ENCODE peak calls at places on chromosomes 3 and 15, in seven cellular contexts. F is CD4-positive, alpha-beta T cell; T is stimulated activated naive CD4-positive, alpha-beta T cell; B is NCI-H1105; L is right cardiac atrium; V is stimulated activated CD4-positive, alpha-beta T cell treated with anti-CD3 and anti-CD28 coated beads, Interleukin-4, amount 100 ng/mL, for 4 hours; H is mucosa of gallbladder. D is an unnamed sample.

GRCh38 chr15:45616901-45617323 is 17.9 kb upstream of the SQOR start:
- DNase-seq in F (no peak), T (no peak), B (no peak), L (no peak), V (no peak), H (no peak), D (no peak)

GRCh38 chr3:184448321-184449160 is 68.7 kb downstream of the CHRD start:
- DNase-seq in F (no peak), T (no peak), B (no peak), L (no peak), V (no peak), H (peak; percentile 31), D (no peak)

GRCh38 chr3:135762188-135762853 is 203.2 kb upstream of the PPP2R3A start:
- DNase-seq in F (no peak), T (no peak), B (no peak), L (no peak), V (no peak), H (no peak), D (no peak)

GRCh38 chr3:45677045-45677436 is 12.2 kb upstream of the SACM1L start:
- DNase-seq in F (peak; percentile 59), T (peak; percentile 62), B (no peak), L (no peak), V (peak; percentile 40), H (no peak), D (no peak)

GRCh38 chr15:65400760-65401606 is 21.8 kb downstream of the IGDCC4 start:
- DNase-seq in F (no peak), T (peak; percentile 6), B (peak; percentile 93), L (peak; percentile 84), V (peak; percentile 48), H (peak; percentile 51), D (peak; percentile 94)

GRCh38 chr3:150419076-150419868 is 11.2 kb downstream of the TSC22D2 start:
- DNase-seq in F (no peak), T (no peak), B (no peak), L (no peak), V (no peak), H (no peak), D (no peak)

GRCh38 chr3:167823738-167824137 is 88.2 kb downstream of the SERPINI1 start:
- DNase-seq in F (no peak), T (no peak), B (no peak), L (no peak), V (no peak), H (no peak), D (no peak)

GRCh38 chr3:196169836-196170240 is 41.4 kb downstream of the ZDHHC19 start:
- DNase-seq in F (no peak), T (no peak), B (no peak), L (no peak), V (no peak), H (no peak), D (no peak)

GRCh38 chr3:194212869-194213320 is 76.9 kb downstream of the HES1 start:
- DNase-seq in F (no peak), T (no peak), B (no peak), L (no peak), V (no peak), H (no peak), D (no peak)

GRCh38 chr15:70653426-70653825 is 109.9 kb downstream of the UACA start:
- DNase-seq in F (no peak), T (no peak), B (no peak), L (no peak), V (no peak), H (no peak), D (no peak)

GRCh38 chr15:100207053-100207452 is 134.7 kb downstream of the ADAMTS17 start:
- DNase-seq in F (no peak), T (no peak), B (no peak), L (no peak), V (no peak), H (no peak), D (no peak)

GRCh38 chr15:80778964-80779657 is at the start of gene CEMIP:
- DNase-seq in F (no peak), T (no peak), B (peak; percentile 49), L (peak; percentile 90), V (peak; percentile 57), H (peak; percentile 73), D (peak; percentile 50)

GRCh38 chr3:123755085-123755484 is 129.0 kb downstream of the MYLK start:
- DNase-seq in F (no peak), T (no peak), B (no peak), L (no peak), V (no peak), H (peak; percentile 90), D (no peak)

GRCh38 chr3:65178703-65179102 is 490.9 kb upstream of the ADAMTS9 start:
- DNase-seq in F (no peak), T (no peak), B (no peak), L (no peak), V (no peak), H (no peak), D (peak; percentile 30)

GRCh38 chr15:35595656-35596055 is 49.7 kb upstream of the DPH6 start:
- DNase-seq in F (no peak), T (no peak), B (no peak), L (no peak), V (no peak), H (no peak), D (no peak)

GRCh38 chr15:101618861-101619614 is 33.1 kb downstream of the TM2D3 start:
- DNase-seq in F (no peak), T (no peak), B (no peak), L (no peak), V (no peak), H (no peak), D (no peak)

GRCh38 chr3:157128771-157129671 is 30.9 kb downstream of the CCNL1 start:
- DNase-seq in F (peak; percentile 36), T (no peak), B (no peak), L (peak; percentile 73), V (no peak), H (peak; percentile 89), D (peak; percentile 42)

GRCh38 chr3:38376098-38376816 is 29.7 kb downstream of the XYLB start:
- DNase-seq in F (no peak), T (no peak), B (no peak), L (no peak), V (no peak), H (no peak), D (no peak)

GRCh38 chr3:187623285-187623814 is 46.8 kb downstream of the SST start:
- DNase-seq in F (no peak), T (no peak), B (no peak), L (no peak), V (no peak), H (no peak), D (peak; percentile 66)

GRCh38 chr15:33194704-33195261 is at the start of gene FMN1:
- DNase-seq in F (peak; percentile 86), T (peak; percentile 92), B (peak; percentile 52), L (peak; percentile 98), V (peak; percentile 90), H (peak; percentile 95), D (peak; percentile 65)

GRCh38 chr15:77624868-77625267 is 7.8 kb downstream of the LINGO1 start:
- DNase-seq in F (no peak), T (no peak), B (no peak), L (peak; percentile 67), V (no peak), H (no peak), D (no peak)

GRCh38 chr3:110193114-110193513 is 855.8 kb upstream of the DPPA4 start:
- DNase-seq in F (no peak), T (no peak), B (no peak), L (no peak), V (no peak), H (no peak), D (no peak)

GRCh38 chr3:128568602-128569490 is 75.8 kb upstream of the GATA2 start:
- DNase-seq in F (no peak), T (no peak), B (no peak), L (no peak), V (no peak), H (no peak), D (no peak)

GRCh38 chr15:78992416-78993256 is 47.8 kb upstream of the CTSH start:
- DNase-seq in F (no peak), T (no peak), B (no peak), L (no peak), V (no peak), H (no peak), D (no peak)

GRCh38 chr15:85019815-85020590 is 38.3 kb downstream of the PDE8A start:
- DNase-seq in F (no peak), T (no peak), B (no peak), L (no peak), V (no peak), H (no peak), D (no peak)

GRCh38 chr3:38579551-38580449 is 69.7 kb downstream of the SCN5A start:
- DNase-seq in F (no peak), T (no peak), B (no peak), L (peak; percentile 77), V (no peak), H (no peak), D (no peak)

GRCh38 chr3:182259579-182259978 is 533.7 kb upstream of the ATP11B start:
- DNase-seq in F (no peak), T (no peak), B (no peak), L (peak; percentile 60), V (no peak), H (no peak), D (no peak)

GRCh38 chr3:37463163-37463562 is 288.8 kb upstream of the LRRFIP2 start:
- DNase-seq in F (no peak), T (no peak), B (no peak), L (no peak), V (no peak), H (no peak), D (no peak)

GRCh38 chr3:136838641-136839555 is 20.0 kb downstream of the SLC35G2 start:
- DNase-seq in F (no peak), T (no peak), B (no peak), L (no peak), V (no peak), H (no peak), D (no peak)

GRCh38 chr15:62742409-62743171 is 300.0 kb upstream of the TPM1 start:
- DNase-seq in F (peak; percentile 2), T (peak; percentile 11), B (peak; percentile 78), L (peak; percentile 85), V (peak; percentile 27), H (peak; percentile 45), D (peak; percentile 21)

GRCh38 chr3:193851941-193852674 is 259.1 kb downstream of the OPA1 start:
- DNase-seq in F (no peak), T (no peak), B (no peak), L (peak; percentile 82), V (no peak), H (no peak), D (peak; percentile 83)

GRCh38 chr3:120850326-120851295 is 57.4 kb upstream of the STXBP5L start:
- DNase-seq in F (no peak), T (no peak), B (no peak), L (no peak), V (no peak), H (no peak), D (no peak)

GRCh38 chr3:8742921-8743605 is 9.5 kb downstream of the CAV3 start:
- DNase-seq in F (no peak), T (no peak), B (no peak), L (no peak), V (no peak), H (no peak), D (no peak)

D was measured in DMS79 treated with DMSO at 0.1 percent for 48 hours.